ENCODE peak calls at places on chromosome 3, in seven cellular contexts. One of them, this sample, is unnamed.

GRCh38 chr3:87691109-87691508 is 367.7 kb downstream of the CGGBP1 start:
- DNase-seq in lower leg skin: no peak
- DNase-seq in activated CD8-positive, alpha-beta memory T cell treated with anti-CD3 and anti-CD28 coated beads for 24 hours: no peak
- DNase-seq in NCI-H1694 treated with DMSO at 0.1 percent for 48 hours: no peak
- DNase-seq in fibroblast of lung: no peak
- DNase-seq in Calu3: no peak
- DNase-seq in ELR: peak; percentile 91
- DNase-seq in this sample: no peak

GRCh38 chr3:189941679-189942078 is 179.0 kb downstream of the P3H2 start:
- DNase-seq in activated CD8-positive, alpha-beta memory T cell treated with anti-CD3 and anti-CD28 coated beads for 24 hours: no peak
- DNase-seq in fibroblast of lung: peak; percentile 9
- DNase-seq in ELR: peak; percentile 73
- DNase-seq in lower leg skin: no peak
- DNase-seq in NCI-H1694 treated with DMSO at 0.1 percent for 48 hours: no peak
- DNase-seq in Calu3: peak; percentile 48
- DNase-seq in this sample: peak; percentile 38

GRCh38 chr3:108103971-108104797 is 13.4 kb upstream of the CD47 start:
- DNase-seq in activated CD8-positive, alpha-beta memory T cell treated with anti-CD3 and anti-CD28 coated beads for 24 hours: no peak
- DNase-seq in lower leg skin: no peak
- DNase-seq in NCI-H1694 treated with DMSO at 0.1 percent for 48 hours: peak; percentile 83
- DNase-seq in fibroblast of lung: peak; percentile 35
- DNase-seq in ELR: no peak
- DNase-seq in Calu3: no peak
- DNase-seq in this sample: peak; percentile 9

GRCh38 chr3:192884831-192885356 is 32.8 kb downstream of the MB21D2 start:
- DNase-seq in fibroblast of lung: no peak
- DNase-seq in lower leg skin: no peak
- DNase-seq in ELR: peak; percentile 93
- DNase-seq in NCI-H1694 treated with DMSO at 0.1 percent for 48 hours: no peak
- DNase-seq in Calu3: no peak
- DNase-seq in activated CD8-positive, alpha-beta memory T cell treated with anti-CD3 and anti-CD28 coated beads for 24 hours: no peak
- DNase-seq in this sample: no peak

GRCh38 chr3:171459942-171460225 is 321 bp downstream of the TNIK start:
- DNase-seq in NCI-H1694 treated with DMSO at 0.1 percent for 48 hours: no peak
- DNase-seq in activated CD8-positive, alpha-beta memory T cell treated with anti-CD3 and anti-CD28 coated beads for 24 hours: no peak
- DNase-seq in lower leg skin: no peak
- DNase-seq in Calu3: no peak
- DNase-seq in fibroblast of lung: no peak
- DNase-seq in ELR: no peak
- DNase-seq in this sample: peak; percentile 12

GRCh38 chr3:70824078-70824477 is 511.6 kb upstream of the MDFIC2 start:
- DNase-seq in ELR: no peak
- DNase-seq in Calu3: no peak
- DNase-seq in NCI-H1694 treated with DMSO at 0.1 percent for 48 hours: no peak
- DNase-seq in fibroblast of lung: peak; percentile 75
- DNase-seq in lower leg skin: peak; percentile 26
- DNase-seq in activated CD8-positive, alpha-beta memory T cell treated with anti-CD3 and anti-CD28 coated beads for 24 hours: no peak
- DNase-seq in this sample: no peak

GRCh38 chr3:183527421-183527979 is 28.0 kb downstream of the KLHL6 start:
- DNase-seq in Calu3: no peak
- DNase-seq in ELR: no peak
- DNase-seq in NCI-H1694 treated with DMSO at 0.1 percent for 48 hours: no peak
- DNase-seq in activated CD8-positive, alpha-beta memory T cell treated with anti-CD3 and anti-CD28 coated beads for 24 hours: no peak
- DNase-seq in lower leg skin: no peak
- DNase-seq in fibroblast of lung: no peak
- DNase-seq in this sample: no peak

GRCh38 chr3:31671976-31672375 is 139.3 kb downstream of the STT3B start:
- DNase-seq in ELR: no peak
- DNase-seq in Calu3: no peak
- DNase-seq in NCI-H1694 treated with DMSO at 0.1 percent for 48 hours: no peak
- DNase-seq in activated CD8-positive, alpha-beta memory T cell treated with anti-CD3 and anti-CD28 coated beads for 24 hours: no peak
- DNase-seq in fibroblast of lung: no peak
- DNase-seq in lower leg skin: no peak
- DNase-seq in this sample: no peak

GRCh38 chr3:30476373-30477082 is 129.9 kb upstream of the TGFBR2 start:
- DNase-seq in lower leg skin: no peak
- DNase-seq in Calu3: no peak
- DNase-seq in fibroblast of lung: peak; percentile 72
- DNase-seq in activated CD8-positive, alpha-beta memory T cell treated with anti-CD3 and anti-CD28 coated beads for 24 hours: no peak
- DNase-seq in NCI-H1694 treated with DMSO at 0.1 percent for 48 hours: no peak
- DNase-seq in ELR: peak; percentile 54
- DNase-seq in this sample: no peak

GRCh38 chr3:170809975-170810357 is 60.0 kb downstream of the RPL22L1 start:
- DNase-seq in NCI-H1694 treated with DMSO at 0.1 percent for 48 hours: no peak
- DNase-seq in ELR: peak; percentile 84
- DNase-seq in activated CD8-positive, alpha-beta memory T cell treated with anti-CD3 and anti-CD28 coated beads for 24 hours: no peak
- DNase-seq in fibroblast of lung: peak; percentile 68
- DNase-seq in lower leg skin: no peak
- DNase-seq in Calu3: peak; percentile 15
- DNase-seq in this sample: no peak

GRCh38 chr3:16200411-16200810 is 25.9 kb downstream of the GALNT15 start:
- DNase-seq in NCI-H1694 treated with DMSO at 0.1 percent for 48 hours: no peak
- DNase-seq in lower leg skin: no peak
- DNase-seq in activated CD8-positive, alpha-beta memory T cell treated with anti-CD3 and anti-CD28 coated beads for 24 hours: no peak
- DNase-seq in fibroblast of lung: no peak
- DNase-seq in Calu3: no peak
- DNase-seq in ELR: peak; percentile 79
- DNase-seq in this sample: no peak

GRCh38 chr3:42721690-42722089 is 19.1 kb upstream of the HHATL start:
- DNase-seq in Calu3: no peak
- DNase-seq in ELR: no peak
- DNase-seq in fibroblast of lung: no peak
- DNase-seq in NCI-H1694 treated with DMSO at 0.1 percent for 48 hours: no peak
- DNase-seq in activated CD8-positive, alpha-beta memory T cell treated with anti-CD3 and anti-CD28 coated beads for 24 hours: no peak
- DNase-seq in lower leg skin: no peak
- DNase-seq in this sample: no peak

GRCh38 chr3:14389133-14390115 is 13.0 kb upstream of the SLC6A6 start:
- DNase-seq in ELR: no peak
- DNase-seq in NCI-H1694 treated with DMSO at 0.1 percent for 48 hours: no peak
- DNase-seq in lower leg skin: no peak
- DNase-seq in fibroblast of lung: peak; percentile 17
- DNase-seq in activated CD8-positive, alpha-beta memory T cell treated with anti-CD3 and anti-CD28 coated beads for 24 hours: no peak
- DNase-seq in Calu3: no peak
- DNase-seq in this sample: no peak

GRCh38 chr3:78140274-78140673 is 1100.4 kb downstream of the ROBO2 start:
- DNase-seq in activated CD8-positive, alpha-beta memory T cell treated with anti-CD3 and anti-CD28 coated beads for 24 hours: no peak
- DNase-seq in Calu3: no peak
- DNase-seq in ELR: peak; percentile 23
- DNase-seq in fibroblast of lung: peak; percentile 26
- DNase-seq in NCI-H1694 treated with DMSO at 0.1 percent for 48 hours: no peak
- DNase-seq in lower leg skin: no peak
- DNase-seq in this sample: no peak

GRCh38 chr3:87733671-87734367 is 325.0 kb downstream of the CGGBP1 start:
- DNase-seq in Calu3: peak; percentile 58
- DNase-seq in lower leg skin: peak; percentile 23
- DNase-seq in fibroblast of lung: no peak
- DNase-seq in ELR: no peak
- DNase-seq in NCI-H1694 treated with DMSO at 0.1 percent for 48 hours: no peak
- DNase-seq in activated CD8-positive, alpha-beta memory T cell treated with anti-CD3 and anti-CD28 coated beads for 24 hours: no peak
- DNase-seq in this sample: no peak

GRCh38 chr3:38029400-38030125 is at the start of gene PLCD1:
- DNase-seq in fibroblast of lung: peak; percentile 71
- DNase-seq in ELR: peak; percentile 61
- DNase-seq in Calu3: peak; percentile 56
- DNase-seq in activated CD8-positive, alpha-beta memory T cell treated with anti-CD3 and anti-CD28 coated beads for 24 hours: no peak
- DNase-seq in lower leg skin: peak; percentile 81
- DNase-seq in NCI-H1694 treated with DMSO at 0.1 percent for 48 hours: no peak
- DNase-seq in this sample: peak; percentile 74

GRCh38 chr3:142498397-142499180 is 50.8 kb upstream of the XRN1 start:
- DNase-seq in ELR: peak; percentile 8
- DNase-seq in Calu3: no peak
- DNase-seq in activated CD8-positive, alpha-beta memory T cell treated with anti-CD3 and anti-CD28 coated beads for 24 hours: no peak
- DNase-seq in lower leg skin: no peak
- DNase-seq in fibroblast of lung: peak; percentile 31
- DNase-seq in NCI-H1694 treated with DMSO at 0.1 percent for 48 hours: no peak
- DNase-seq in this sample: no peak

GRCh38 chr3:161423911-161424522 is 52.7 kb upstream of the SPTSSB start:
- DNase-seq in Calu3: no peak
- DNase-seq in activated CD8-positive, alpha-beta memory T cell treated with anti-CD3 and anti-CD28 coated beads for 24 hours: no peak
- DNase-seq in ELR: peak; percentile 54
- DNase-seq in fibroblast of lung: peak; percentile 63
- DNase-seq in NCI-H1694 treated with DMSO at 0.1 percent for 48 hours: peak; percentile 64
- DNase-seq in lower leg skin: no peak
- DNase-seq in this sample: no peak

GRCh38 chr3:173584093-173584833 is 186.7 kb downstream of the NLGN1 start:
- DNase-seq in lower leg skin: no peak
- DNase-seq in fibroblast of lung: peak; percentile 65
- DNase-seq in NCI-H1694 treated with DMSO at 0.1 percent for 48 hours: peak; percentile 81
- DNase-seq in activated CD8-positive, alpha-beta memory T cell treated with anti-CD3 and anti-CD28 coated beads for 24 hours: no peak
- DNase-seq in ELR: peak; percentile 73
- DNase-seq in Calu3: peak; percentile 66
- DNase-seq in this sample: peak; percentile 28

This sample was measured in body of pancreas.